ENCODE peak calls at places on chromosome 5, in four cellular contexts. W, P, G and Y are unnamed samples. For H3K27me3, the result is how much of the 10 kb centered on the place peaks cover.

GRCh38 chr5:146520731-146521130 is 4.7 kb upstream of the GPR151 start:
- DNase-seq in W (no peak), P (no peak), G (no peak), Y (no peak)

GRCh38 chr5:42377496-42377895 is 45.7 kb upstream of the GHR start:
- DNase-seq in W (no peak), P (no peak), G (no peak), Y (no peak)

GRCh38 chr5:56054651-56055050 is 59.9 kb upstream of the IL6ST start:
- DNase-seq in W (no peak), P (no peak), G (no peak), Y (no peak)

GRCh38 chr5:56350030-56350594 is 117.0 kb upstream of the ANKRD55 start:
- DNase-seq in W (no peak), P (no peak), G (no peak), Y (no peak)

GRCh38 chr5:143213851-143214363 is 189.6 kb downstream of the NR3C1 start:
- DNase-seq in W (no peak), P (no peak), G (no peak), Y (no peak)

GRCh38 chr5:140259509-140259908 is 43.4 kb downstream of the PFDN1 start:
- DNase-seq in W (no peak), P (no peak), G (no peak), Y (no peak)

GRCh38 chr5:124839371-124839998 is 93.0 kb upstream of the ZNF608 start:
- DNase-seq in W (no peak), P (no peak), G (no peak), Y (no peak)

GRCh38 chr5:60701317-60701988 is 1.5 kb upstream of the DEPDC1B start:
- DNase-seq in W (no peak), P (no peak), G (no peak), Y (no peak)

GRCh38 chr5:142472306-142472951 is 147.6 kb upstream of the SPRY4 start:
- DNase-seq in W (no peak), P (no peak), G (no peak), Y (no peak)

GRCh38 chr5:176648467-176649194 is 1.3 kb downstream of the TSPAN17 start:
- DNase-seq in W (no peak), P (no peak), G (no peak), Y (no peak)
- H3K4me3 ChIP-seq in W (no peak), P (peak), G (peak), Y (peak)

DNA sequence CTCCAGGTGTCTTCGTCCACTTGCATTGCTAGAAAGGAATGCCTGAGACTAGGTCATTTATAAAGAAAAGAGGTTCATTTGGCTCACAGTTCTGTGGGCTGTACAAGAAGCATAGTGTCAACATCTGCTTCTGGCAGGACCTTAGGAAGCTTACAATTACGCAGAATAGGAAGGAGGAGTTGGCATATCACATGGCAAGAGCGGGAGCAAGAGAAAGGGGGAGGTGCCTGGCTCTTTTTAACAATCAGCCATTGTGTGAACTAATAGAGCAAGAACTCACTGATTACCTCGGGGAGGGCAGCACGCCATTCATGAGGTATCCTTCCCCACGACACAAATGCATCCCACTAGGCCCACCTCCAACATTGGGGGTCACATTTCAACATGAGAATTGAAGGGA is 134.4 kb upstream of the EFNA5 start:
- DNase-seq in W (no peak), P (no peak), G (no peak), Y (no peak)
- H3K27me3 ChIP-seq in W (under half), P (under half), G (under half), Y (under half)

GRCh38 chr5:36879274-36880033 is 2.9 kb downstream of the NIPBL start:
- DNase-seq in W (no peak), P (no peak), G (no peak), Y (no peak)

GRCh38 chr5:36877667-36878420 is 1.3 kb downstream of the NIPBL start:
- DNase-seq in W (no peak), P (no peak), G (no peak), Y (no peak)

GRCh38 chr5:36876965-36877666 is 547 bp downstream of the NIPBL start:
- DNase-seq in W (peak), P (peak), G (peak), Y (peak)

GRCh38 chr5:36876389-36876964 is at the start of gene NIPBL:
- DNase-seq in W (peak), P (peak), G (peak), Y (peak)

GRCh38 chr5:36878421-36879088 is 2.0 kb downstream of the NIPBL start:
- DNase-seq in W (no peak), P (no peak), G (no peak), Y (no peak)
- H3K27ac ChIP-seq in W (no peak), P (peak), G (peak), Y (peak)

GRCh38 chr5:57843016-57843402 is 360.4 kb upstream of the ACTBL2 start:
- DNase-seq in W (no peak), P (no peak), G (no peak), Y (no peak)

GRCh38 chr5:57844410-57844809 is 361.8 kb upstream of the ACTBL2 start:
- DNase-seq in W (peak), P (no peak), G (peak), Y (no peak)

GRCh38 chr5:57842376-57843015 is 359.9 kb upstream of the ACTBL2 start:
- DNase-seq in W (no peak), P (no peak), G (no peak), Y (no peak)

GRCh38 chr5:57839447-57839846 is 356.8 kb upstream of the ACTBL2 start:
- DNase-seq in W (no peak), P (no peak), G (no peak), Y (no peak)

GRCh38 chr5:57841671-57842375 is 359.2 kb upstream of the ACTBL2 start:
- DNase-seq in W (no peak), P (no peak), G (no peak), Y (no peak)
- H3K4me3 ChIP-seq in W (no peak), P (no peak), G (no peak), Y (no peak)

GRCh38 chr5:171307843-171308452 is 1.1 kb upstream of the TLX3 start:
- DNase-seq in W (no peak), P (no peak), G (no peak), Y (peak)

GRCh38 chr5:171309276-171309525 is 153 bp downstream of the TLX3 start:
- DNase-seq in W (no peak), P (no peak), G (no peak), Y (peak)

GRCh38 chr5:171308453-171309275 is at the start of gene TLX3:
- DNase-seq in W (no peak), P (no peak), G (no peak), Y (no peak)

GRCh38 chr5:171306785-171307591 is 2.1 kb upstream of the TLX3 start:
- DNase-seq in W (no peak), P (no peak), G (no peak), Y (peak)

DNA sequence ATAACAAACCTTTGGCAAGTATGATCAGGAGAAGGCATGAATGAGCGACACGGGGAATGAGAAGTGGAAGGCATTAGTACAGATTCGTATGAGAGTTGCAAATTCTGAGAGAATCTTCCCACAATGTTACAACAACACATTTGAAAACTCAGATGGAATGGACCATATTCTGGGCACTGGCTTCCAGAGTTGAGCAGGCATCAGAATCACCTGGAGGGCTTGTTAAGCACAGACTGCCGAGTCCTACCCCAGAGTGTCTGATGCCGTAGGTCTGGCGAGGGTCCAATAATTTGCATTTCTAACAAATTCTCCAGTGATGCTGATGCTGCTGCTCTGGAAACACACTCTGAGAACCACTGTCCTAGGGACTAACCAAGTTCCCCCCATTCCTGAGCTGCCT is 2.9 kb upstream of the TLX3 start:
- DNase-seq in W (no peak), P (no peak), G (no peak), Y (no peak)
- H3K27me3 ChIP-seq in W (under half), P (half or more), G (under half), Y (half or more)

GRCh38 chr5:136808756-136809155 is 443.4 kb upstream of the TRPC7 start:
- DNase-seq in W (no peak), P (no peak), G (no peak), Y (no peak)

GRCh38 chr5:136809382-136809781 is 444.0 kb upstream of the TRPC7 start:
- DNase-seq in W (no peak), P (no peak), G (no peak), Y (no peak)

GRCh38 chr5:136810198-136810823 is 445.0 kb upstream of the TRPC7 start:
- DNase-seq in W (peak), P (no peak), G (peak), Y (no peak)

GRCh38 chr5:136811551-136811950 is 446.2 kb upstream of the TRPC7 start:
- DNase-seq in W (peak), P (no peak), G (peak), Y (no peak)

GRCh38 chr5:136811086-136811485 is 445.7 kb upstream of the TRPC7 start:
- DNase-seq in W (no peak), P (no peak), G (no peak), Y (no peak)
- H3K27ac ChIP-seq in W (no peak), P (no peak), G (peak), Y (no peak)

DNA sequence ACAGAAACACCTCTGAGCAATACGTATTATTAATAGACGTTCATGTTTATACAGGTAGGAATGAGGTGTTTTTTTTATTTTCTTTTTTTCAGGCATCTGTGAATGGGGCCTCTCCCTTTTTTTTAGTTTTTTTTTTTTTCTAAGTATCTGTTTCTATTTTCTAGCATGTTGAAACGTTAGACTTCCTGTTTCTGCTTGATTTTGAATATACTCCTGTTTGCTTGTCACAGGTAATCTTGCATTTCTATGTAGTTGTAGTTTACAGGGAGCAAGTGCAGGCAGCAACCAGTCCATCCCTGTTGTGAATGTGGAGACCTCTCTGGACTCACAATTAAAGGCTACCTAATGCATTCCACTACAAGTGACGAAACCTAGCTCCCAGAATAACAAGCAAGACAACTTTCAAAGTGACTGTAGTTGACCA is 22.8 kb upstream of the TNFAIP8 start:
- DNase-seq in W (no peak), P (no peak), G (no peak), Y (no peak)
- H3K4me3 ChIP-seq in W (no peak), P (no peak), G (no peak), Y (no peak)

DNA sequence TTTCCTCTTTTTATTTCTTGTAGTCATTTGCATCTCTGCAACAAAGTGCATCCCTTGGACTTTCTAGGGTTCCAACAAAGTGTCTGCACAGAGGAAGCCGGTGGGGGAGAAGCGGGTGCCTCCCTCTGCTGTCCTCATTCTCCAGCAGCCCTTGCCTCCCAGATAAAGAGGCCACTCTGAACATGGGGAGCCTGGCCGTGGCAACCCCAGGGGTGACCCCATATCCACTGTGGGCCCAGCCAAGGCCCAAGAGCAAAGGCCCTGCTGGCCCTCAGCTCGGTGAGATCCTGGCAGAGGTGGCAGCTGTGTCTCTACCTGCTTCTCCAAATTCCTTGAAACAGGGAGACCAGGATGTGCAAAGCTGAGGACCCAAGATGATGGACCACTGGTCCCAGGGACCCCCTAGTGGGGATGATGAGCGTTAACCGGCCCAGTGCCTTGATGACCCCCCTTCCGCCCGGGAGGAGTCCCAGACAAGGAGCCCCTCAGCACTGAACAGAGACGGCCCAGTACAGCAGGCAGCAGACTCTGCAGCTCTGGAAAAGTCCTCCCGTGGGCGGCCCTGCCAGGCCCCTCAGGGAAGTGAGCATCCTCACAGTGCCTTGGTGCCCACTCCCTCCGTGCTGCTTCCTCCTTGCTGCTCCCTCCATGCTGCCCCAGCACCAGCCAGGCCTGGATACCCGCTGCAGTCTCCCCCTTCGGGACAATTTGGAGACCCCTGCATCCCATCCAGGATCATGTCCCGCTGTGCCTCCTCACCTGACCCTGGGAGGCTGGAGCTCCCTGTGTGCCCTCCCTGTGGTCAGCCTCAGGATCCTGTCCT is 62.5 kb downstream of the MRPL36 start:
- DNase-seq in W (no peak), P (no peak), G (no peak), Y (peak)
- H3K27me3 ChIP-seq in W (under half), P (under half), G (under half), Y (under half)

GRCh38 chr5:177091232-177091631 is 4.5 kb downstream of the FGFR4 start:
- DNase-seq in W (no peak), P (no peak), G (no peak), Y (no peak)

GRCh38 chr5:177090813-177091212 is 4.1 kb downstream of the FGFR4 start:
- DNase-seq in W (no peak), P (no peak), G (no peak), Y (no peak)

GRCh38 chr5:177089146-177089545 is 2.4 kb downstream of the FGFR4 start:
- DNase-seq in W (peak), P (no peak), G (peak), Y (no peak)

GRCh38 chr5:177087707-177088005 is 941 bp downstream of the FGFR4 start:
- DNase-seq in W (no peak), P (no peak), G (no peak), Y (no peak)

DNA sequence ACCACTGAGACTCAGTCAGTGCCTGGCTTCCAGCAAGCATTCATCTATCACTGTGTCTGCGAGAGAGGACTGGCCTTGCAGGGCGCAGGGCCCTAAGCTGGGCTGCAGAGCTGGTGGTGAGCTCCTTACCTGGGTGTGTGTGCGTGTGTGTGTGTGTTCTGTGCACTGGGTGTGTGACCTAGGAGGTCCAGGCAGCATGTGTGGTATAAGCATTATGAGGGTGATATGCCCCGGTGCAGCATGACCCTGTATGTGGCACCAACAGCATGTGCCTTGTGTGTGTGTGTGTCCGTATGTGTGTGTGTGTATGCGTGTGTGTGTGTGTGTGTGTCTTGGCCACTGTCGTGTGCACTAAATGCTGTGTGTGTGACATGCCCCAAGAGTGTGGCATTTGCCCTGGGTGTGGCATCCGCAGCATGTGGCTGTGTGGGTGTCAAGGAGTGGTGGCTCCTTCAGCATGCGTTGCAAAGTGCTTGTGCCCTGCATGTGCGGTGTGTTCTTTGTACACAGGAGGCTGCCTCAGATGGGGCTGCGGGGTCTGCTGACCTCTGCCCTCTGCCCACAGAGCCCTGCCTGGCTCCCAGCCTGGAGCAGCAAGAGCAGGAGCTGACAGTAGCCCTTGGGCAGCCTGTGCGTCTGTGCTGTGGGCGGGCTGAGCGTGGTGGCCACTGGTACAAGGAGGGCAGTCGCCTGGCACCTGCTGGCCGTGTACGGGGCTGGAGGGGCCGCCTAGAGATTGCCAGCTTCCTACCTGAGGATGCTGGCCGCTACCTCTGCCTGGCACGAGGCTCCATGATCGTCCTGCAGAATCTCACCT is 3.3 kb downstream of the FGFR4 start:
- DNase-seq in W (no peak), P (no peak), G (no peak), Y (no peak)
- H3K27ac ChIP-seq in W (no peak), P (no peak), G (no peak), Y (no peak)